ENCODE peak calls at places on chromosomes 16 and 17, in four cellular contexts. A is heart right ventricle, U is uterus, S is left lung. P is an unnamed sample. For H3K9me3, the result is how much of the 10 kb centered on the place peaks cover.

GRCh38 chr17:74354123-74354522 is 7.5 kb downstream of the BTBD17 start:
- DNase-seq in U (no peak), S (no peak), A (peak), P (no peak)

GRCh38 chr17:45234641-45235040 is 13.0 kb downstream of the FMNL1 start:
- DNase-seq in S (peak), U (no peak), A (no peak), P (peak)

GRCh38 chr17:58956997-58957724 is 149.5 kb downstream of the TRIM37 start:
- DNase-seq in A (no peak), U (no peak), S (no peak), P (no peak)

GRCh38 chr17:45666046-45666600 is 118.0 kb upstream of the CRHR1 start:
- DNase-seq in A (no peak), U (no peak), S (no peak), P (no peak)

GRCh38 chr16:56425439-56425832 is at the start of gene AMFR:
- DNase-seq in S (peak), U (peak), A (peak), P (no peak)

GRCh38 chr16:1379054-1379862 is 27.5 kb downstream of the GNPTG start:
- DNase-seq in A (peak), S (peak), U (peak), P (peak)

GRCh38 chr16:26856271-26856670 is 210.5 kb upstream of the C16orf82 start:
- DNase-seq in U (no peak), A (no peak), S (no peak), P (no peak)

GRCh38 chr17:2024572-2025219 is 438 bp downstream of the RTN4RL1 start:
- DNase-seq in S (no peak), U (no peak), A (no peak), P (no peak)

GRCh38 chr16:50245417-50246298 is 20.7 kb upstream of the ADCY7 start:
- DNase-seq in S (peak), A (peak), U (no peak), P (peak)

GRCh38 chr17:13561606-13562270 is 40.0 kb downstream of the HS3ST3A1 start:
- DNase-seq in S (no peak), A (no peak), U (no peak), P (no peak)

GRCh38 chr17:2982854-2983636 is 80.4 kb downstream of the OR1D5 start:
- DNase-seq in A (peak), U (peak), S (peak), P (no peak)

GRCh38 chr16:9934723-9935508 is 247.3 kb downstream of the GRIN2A start:
- DNase-seq in A (peak), S (no peak), U (peak), P (no peak)

GRCh38 chr16:15781650-15782049 is 75.2 kb downstream of the MYH11 start:
- DNase-seq in U (no peak), A (no peak), S (no peak), P (no peak)

GRCh38 chr16:85752511-85753420 is 1.9 kb upstream of the C16orf74 start:
- DNase-seq in A (peak), U (peak), S (no peak), P (no peak)

GRCh38 chr16:27289669-27290068 is 21.1 kb upstream of the NSMCE1 start:
- DNase-seq in U (no peak), A (no peak), S (no peak), P (no peak)

DNA sequence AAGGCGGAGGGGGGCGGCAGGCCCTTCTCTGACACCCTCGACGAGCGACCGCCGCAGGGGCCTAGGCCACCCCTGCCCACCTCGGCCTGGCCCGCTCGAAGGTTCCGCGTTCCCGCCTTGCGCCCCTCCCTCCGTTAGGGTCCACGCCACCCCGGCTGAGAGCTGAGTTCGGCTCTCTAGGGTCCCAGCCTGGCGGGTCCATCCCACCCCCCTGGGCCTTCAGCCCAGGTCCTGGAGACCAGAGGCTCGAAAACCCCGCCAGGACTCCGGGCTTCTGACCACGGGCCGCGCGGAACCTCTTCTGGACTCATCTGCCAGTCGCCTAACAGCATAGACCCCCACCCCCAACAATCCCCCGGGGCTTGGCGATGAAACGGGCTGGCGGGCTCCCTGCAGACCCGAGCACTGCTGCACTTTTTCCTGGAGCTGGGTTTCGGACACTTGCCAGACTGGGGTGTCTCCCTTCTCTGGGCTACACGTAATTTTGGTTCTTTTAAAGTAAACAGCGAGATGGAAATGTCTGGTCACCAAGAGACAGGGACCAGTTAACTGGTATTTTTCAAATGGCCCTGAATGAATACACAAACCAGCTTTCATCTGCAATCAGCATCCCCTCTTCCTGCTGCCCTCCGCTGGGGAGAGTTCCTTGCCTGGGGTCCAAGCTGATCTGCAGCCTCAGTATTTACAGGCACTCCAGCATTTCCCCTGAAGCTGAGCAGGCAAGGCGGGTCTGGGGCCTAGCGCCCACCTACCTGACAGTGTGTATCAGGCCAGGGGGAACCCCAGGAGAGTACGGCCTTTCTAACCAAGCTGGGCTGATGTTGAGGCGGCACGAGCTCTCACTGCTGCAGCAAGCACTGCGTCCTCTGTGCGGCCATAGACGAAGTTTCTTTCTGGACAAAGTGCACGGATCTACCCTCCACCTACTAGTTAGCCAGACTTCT is 597 bp upstream of the TRIM65 start:
- DNase-seq in U (peak), A (no peak), S (peak), P (peak)
- H3K4me3 ChIP-seq in U (peak), A (peak), S (peak), P (peak)

DNA sequence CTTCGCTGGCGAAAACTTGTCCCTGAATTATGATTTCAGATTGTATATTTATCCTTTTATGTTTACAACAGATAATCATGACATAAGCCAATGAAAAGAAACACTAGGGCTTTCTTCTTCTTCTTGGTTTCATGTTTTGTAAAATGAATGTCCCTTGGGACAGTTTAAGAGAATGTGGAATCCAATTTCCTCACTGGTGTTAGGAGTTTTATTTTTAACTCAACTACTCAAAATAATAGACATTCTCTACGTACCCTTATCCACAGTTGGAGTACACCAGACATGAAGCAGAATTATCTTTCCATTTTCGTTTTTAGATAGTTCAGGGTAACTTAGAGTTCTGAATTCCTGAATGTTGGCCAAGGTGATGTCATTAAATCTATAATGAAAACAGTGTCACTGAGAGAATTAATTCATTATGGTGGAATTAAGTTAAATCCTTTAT is 43.3 kb downstream of the IRX6 start:
- DNase-seq in A (no peak), U (no peak), S (no peak), P (no peak)
- H3K27ac ChIP-seq in A (peak), U (no peak), S (no peak), P (peak)

DNA sequence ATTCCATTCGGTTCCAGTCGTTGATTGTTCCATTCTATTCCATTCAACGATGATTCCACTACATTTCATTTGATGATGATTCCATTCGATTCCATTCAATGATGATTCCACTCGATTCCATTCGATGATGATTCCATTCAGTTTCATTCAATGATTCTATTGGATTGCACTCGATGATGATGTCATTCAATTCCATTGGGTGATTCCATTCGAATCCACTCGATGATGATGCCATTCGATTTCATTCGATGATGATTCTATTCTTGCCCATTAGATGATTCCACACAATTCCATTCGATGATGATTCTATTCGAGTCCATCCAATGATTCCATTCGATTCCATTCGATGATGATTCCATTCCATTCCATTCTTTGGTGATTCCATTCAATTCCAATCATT is 1283.7 kb downstream of the TP53TG3F start:
- DNase-seq in U (no peak), A (no peak), S (no peak), P (no peak)
- H3K9me3 ChIP-seq in U (under half), A (half or more), S (under half), P (under half)

DNA sequence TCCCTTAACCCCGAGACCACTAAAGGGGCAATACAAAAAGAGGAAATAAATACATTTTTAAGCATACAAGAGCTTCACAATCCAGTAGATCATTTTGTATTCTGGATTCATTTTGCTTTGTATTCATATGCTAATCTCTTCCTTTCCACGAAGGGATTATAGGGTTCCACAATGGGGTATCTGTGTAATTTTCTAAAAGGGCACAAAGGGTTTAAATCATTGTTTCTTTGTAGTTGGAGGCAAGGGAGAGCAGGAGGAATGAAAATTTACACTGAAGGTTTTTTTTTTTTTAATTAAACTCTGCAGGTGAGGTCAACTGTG is 592 bp upstream of the NUFIP2 start:
- DNase-seq in U (no peak), A (no peak), S (no peak), P (no peak)
- H3K4me3 ChIP-seq in U (peak), A (peak), S (peak), P (peak)

GRCh38 chr16:2983706-2984136 is 3.5 kb upstream of the PKMYT1 start:
- DNase-seq in U (peak), A (peak), S (peak), P (no peak)

GRCh38 chr16:2980227-2981176 is at the start of gene PKMYT1:
- DNase-seq in U (peak), A (peak), S (peak), P (peak)

GRCh38 chr16:2981899-2982250 is 1.6 kb upstream of the PKMYT1 start:
- DNase-seq in S (no peak), A (no peak), U (no peak), P (no peak)

GRCh38 chr16:2981177-2981898 is 1.1 kb upstream of the PKMYT1 start:
- DNase-seq in U (no peak), S (no peak), A (no peak), P (no peak)

DNA sequence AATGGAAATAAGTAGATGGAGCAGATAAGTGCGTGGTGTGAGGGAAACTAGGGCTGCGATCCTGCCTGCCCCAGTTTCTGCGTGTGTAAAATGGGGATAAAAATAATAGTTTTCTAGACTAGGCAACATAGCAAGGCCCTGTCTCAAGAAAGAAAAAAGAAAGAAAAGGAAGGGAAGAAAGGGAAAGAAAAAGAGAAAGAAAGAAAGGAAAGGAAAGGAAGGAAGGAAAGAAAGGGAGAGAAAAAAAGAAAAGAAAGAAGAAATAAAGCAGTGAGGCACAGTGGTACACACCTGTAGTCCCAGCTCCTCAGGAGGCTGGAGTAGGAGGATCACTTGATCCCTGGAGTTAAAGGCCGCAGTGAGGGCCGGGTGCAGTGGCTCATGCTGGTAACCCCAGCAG is 2.2 kb upstream of the PKMYT1 start:
- DNase-seq in S (no peak), U (no peak), A (no peak), P (no peak)
- H3K27ac ChIP-seq in S (no peak), U (no peak), A (no peak), P (peak)

DNA sequence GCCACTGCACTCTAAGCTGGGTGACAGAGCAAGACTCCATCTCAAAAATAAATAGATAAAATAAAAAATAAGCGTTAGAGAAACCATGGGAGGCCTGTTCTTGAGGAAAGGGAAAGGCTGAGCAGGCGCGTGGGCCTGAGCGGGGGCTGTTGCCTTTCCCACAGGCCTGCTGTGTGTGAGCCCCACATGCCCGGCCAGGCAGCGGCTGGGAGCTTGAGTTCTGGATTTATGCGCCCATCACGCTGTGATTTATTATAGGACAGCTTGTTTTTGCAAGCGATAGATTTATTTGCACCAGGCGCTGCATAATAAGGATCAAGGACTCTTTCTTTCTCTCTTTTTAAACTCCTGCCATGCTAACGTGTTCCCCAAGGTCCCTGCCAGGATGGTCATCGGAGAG is 14.8 kb upstream of the WFDC1 start:
- DNase-seq in S (no peak), U (no peak), A (no peak), P (no peak)
- H3K9me3 ChIP-seq in S (under half), U (under half), A (under half), P (under half)

GRCh38 chr17:72125742-72126141 is 4.9 kb downstream of the SOX9 start:
- DNase-seq in A (no peak), S (no peak), U (no peak), P (no peak)
- H3K4me3 ChIP-seq in A (no peak), S (no peak), U (no peak), P (no peak)

DNA sequence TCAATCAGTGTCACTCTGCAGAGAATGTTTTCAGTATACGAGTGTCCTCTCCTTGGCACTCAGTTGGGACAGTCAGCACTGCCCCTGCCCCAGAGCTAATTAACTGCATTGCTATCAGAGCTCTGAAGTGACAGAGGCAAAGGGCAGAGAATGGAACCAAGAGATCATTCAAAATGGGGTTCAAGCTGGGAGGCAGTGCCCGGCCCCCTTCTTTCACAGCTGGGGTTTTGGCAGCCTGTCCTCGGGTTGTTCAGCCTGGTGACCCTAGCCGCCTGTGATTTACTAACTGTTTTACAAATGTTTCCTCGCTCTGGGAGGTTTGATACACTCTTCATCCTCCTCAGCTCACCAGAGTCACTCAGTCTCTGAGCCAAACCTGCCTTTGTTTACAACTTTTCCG is 195.9 kb upstream of the TBX2 start:
- DNase-seq in U (no peak), S (no peak), A (no peak), P (no peak)
- H3K27ac ChIP-seq in U (peak), S (peak), A (peak), P (no peak)

P was measured in RWPE2.